ENCODE peak calls at places on chromosomes 6 and 20, in ten cellular contexts. L is AG08395; J is fibroblast of lung; K is NCI-H1105; D is GM10248; Q is H9; O is activated CD4-positive, alpha-beta T cell treated with anti-CD3 and anti-CD28 coated beads, Interleukin-2, amount 10 ng/mL, durations not matched to agents 7 days and 5 days; Y is C1 segment of cervical spinal cord; E is H7; M is NCI-H1417. N is an unnamed sample.

GRCh38 chr6:34285571-34285970 is 36.8 kb upstream of the SMIM29 start:
- DNase-seq in Y (no peak), O (no peak), L (no peak), E (no peak), J (no peak), Q (no peak), M (no peak), D (no peak), K (no peak), N (no peak)

GRCh38 chr6:44289726-44290125 is 19.5 kb downstream of the TMEM151B start:
- DNase-seq in L (no peak), E (no peak), O (no peak), Q (no peak), D (no peak), K (no peak), Y (peak), M (no peak), J (no peak), N (no peak)

GRCh38 chr6:4510317-4510716 is 265.9 kb upstream of the CDYL start:
- DNase-seq in D (no peak), Q (no peak), E (no peak), L (no peak), M (no peak), J (no peak), K (no peak), Y (no peak), O (no peak), N (no peak)

GRCh38 chr6:132401120-132401940 is at the start of gene MOXD1:
- DNase-seq in Y (no peak), K (no peak), L (peak), M (peak), D (peak), J (peak), E (peak), Q (peak), O (no peak), N (no peak)

GRCh38 chr6:16064687-16065086 is 64.2 kb upstream of the MYLIP start:
- DNase-seq in K (peak), M (peak), J (no peak), D (no peak), L (no peak), E (peak), Y (no peak), Q (peak), O (no peak), N (no peak)

GRCh38 chr6:127069659-127070279 is 48.7 kb upstream of the RSPO3 start:
- DNase-seq in E (peak), J (peak), D (no peak), K (peak), L (peak), M (peak), Y (no peak), Q (no peak), O (no peak), N (no peak)

GRCh38 chr6:41706876-41707564 is 28.4 kb downstream of the TFEB start:
- DNase-seq in M (peak), J (peak), L (peak), E (peak), D (no peak), Y (no peak), O (no peak), K (no peak), Q (no peak), N (no peak)

GRCh38 chr6:37433657-37434271 is 743 bp downstream of the CMTR1 start:
- DNase-seq in K (no peak), Q (no peak), D (peak), L (peak), Y (no peak), O (peak), M (peak), J (peak), E (no peak), N (peak)

GRCh38 chr20:9417665-9418064 is 96.7 kb upstream of the LAMP5 start:
- DNase-seq in O (no peak), E (no peak), M (no peak), J (peak), L (no peak), Y (no peak), D (no peak), K (no peak), Q (no peak), N (no peak)

GRCh38 chr6:14858808-14859207 is 387.1 kb upstream of the JARID2 start:
- DNase-seq in L (no peak), K (no peak), J (no peak), E (no peak), Q (no peak), Y (no peak), D (no peak), O (no peak), M (no peak), N (no peak)

GRCh38 chr6:29702519-29703103 is 20.6 kb upstream of the HLA-F start:
- DNase-seq in M (no peak), J (no peak), D (peak), E (peak), Y (no peak), L (peak), K (peak), Q (peak), O (peak), N (no peak)

N was measured in breast epithelium.